ENCODE peak calls at places on chromosomes 4 and X, in eight cellular contexts. A, T, O, V, D, N, Z and C are unnamed samples.

GRCh38 chr4:79597266-79597665 is 189.2 kb upstream of the GK2 start:
- DNase-seq in A (no peak), T (no peak), O (peak), V (no peak), D (no peak), N (peak), Z (no peak), C (no peak)

GRCh38 chrX:68536884-68537283 is 38.0 kb downstream of the YIPF6 start:
- DNase-seq in A (no peak), T (no peak), O (no peak), V (no peak), D (no peak), N (no peak), Z (no peak), C (no peak)

GRCh38 chrX:39721570-39722279 is 376.0 kb downstream of the BCOR start:
- DNase-seq in A (no peak), T (no peak), O (peak), V (no peak), D (no peak), N (peak), Z (no peak), C (no peak)

GRCh38 chr4:168059251-168059650 is 33.1 kb upstream of the ANXA10 start:
- DNase-seq in A (no peak), T (no peak), O (peak), V (no peak), D (no peak), N (no peak), Z (no peak), C (no peak)

GRCh38 chr4:56907009-56907408 is 691 bp upstream of the REST start:
- DNase-seq in A (no peak), T (no peak), O (no peak), V (peak), D (peak), N (no peak), Z (no peak), C (no peak)

GRCh38 chr4:153471691-153472080 is 5.5 kb downstream of the TMEM131L start:
- DNase-seq in A (no peak), T (no peak), O (peak), V (no peak), D (no peak), N (no peak), Z (no peak), C (no peak)

GRCh38 chrX:139851730-139852129 is 81.1 kb downstream of the ATP11C start:
- DNase-seq in A (no peak), T (no peak), O (peak), V (no peak), D (no peak), N (peak), Z (no peak), C (no peak)

GRCh38 chr4:7607156-7607910 is 172.6 kb upstream of the PSAPL1 start:
- DNase-seq in A (no peak), T (no peak), O (no peak), V (no peak), D (no peak), N (no peak), Z (no peak), C (no peak)

GRCh38 chr4:55069248-55069647 is 56.1 kb downstream of the KDR start:
- DNase-seq in A (peak), T (no peak), O (peak), V (no peak), D (no peak), N (peak), Z (no peak), C (no peak)

GRCh38 chr4:26055855-26056254 is 141.8 kb downstream of the SMIM20 start:
- DNase-seq in A (no peak), T (no peak), O (no peak), V (no peak), D (no peak), N (no peak), Z (no peak), C (no peak)
- TF ChIP-seq CTCF in A (no peak), T (no peak), O (no peak), V (peak), D (no peak), N (no peak), Z (no peak), C (no peak)

GRCh38 chr4:41994461-41994860 is 4.1 kb downstream of the SLC30A9 start:
- DNase-seq in A (no peak), T (no peak), O (no peak), V (no peak), D (no peak), N (no peak), Z (no peak), C (no peak)
- TF ChIP-seq CTCF in A (no peak), T (no peak), O (no peak), V (no peak), D (no peak), N (no peak), Z (no peak), C (no peak)

GRCh38 chr4:33134366-33134765 is 2414.2 kb downstream of the PCDH7 start:
- DNase-seq in A (no peak), T (no peak), O (no peak), V (no peak), D (no peak), N (no peak), Z (no peak), C (no peak)

GRCh38 chr4:33133723-33134122 is 2413.6 kb downstream of the PCDH7 start:
- DNase-seq in A (no peak), T (no peak), O (no peak), V (no peak), D (no peak), N (no peak), Z (no peak), C (no peak)
- TF ChIP-seq CTCF in A (no peak), T (no peak), O (no peak), V (peak), D (no peak), N (no peak), Z (no peak), C (no peak)

GRCh38 chrX:129769467-129770154 is 10.1 kb upstream of the SASH3 start:
- DNase-seq in A (no peak), T (no peak), O (no peak), V (no peak), D (no peak), N (no peak), Z (no peak), C (no peak)

GRCh38 chrX:129777218-129777768 is 2.5 kb upstream of the SASH3 start:
- DNase-seq in A (peak), T (peak), O (no peak), V (no peak), D (peak), N (no peak), Z (peak), C (no peak)

GRCh38 chrX:129772796-129773431 is 6.8 kb upstream of the SASH3 start:
- DNase-seq in A (peak), T (peak), O (no peak), V (no peak), D (peak), N (no peak), Z (peak), C (no peak)

GRCh38 chrX:129771266-129771995 is 8.3 kb upstream of the SASH3 start:
- DNase-seq in A (no peak), T (no peak), O (no peak), V (no peak), D (no peak), N (no peak), Z (no peak), C (no peak)

DNA sequence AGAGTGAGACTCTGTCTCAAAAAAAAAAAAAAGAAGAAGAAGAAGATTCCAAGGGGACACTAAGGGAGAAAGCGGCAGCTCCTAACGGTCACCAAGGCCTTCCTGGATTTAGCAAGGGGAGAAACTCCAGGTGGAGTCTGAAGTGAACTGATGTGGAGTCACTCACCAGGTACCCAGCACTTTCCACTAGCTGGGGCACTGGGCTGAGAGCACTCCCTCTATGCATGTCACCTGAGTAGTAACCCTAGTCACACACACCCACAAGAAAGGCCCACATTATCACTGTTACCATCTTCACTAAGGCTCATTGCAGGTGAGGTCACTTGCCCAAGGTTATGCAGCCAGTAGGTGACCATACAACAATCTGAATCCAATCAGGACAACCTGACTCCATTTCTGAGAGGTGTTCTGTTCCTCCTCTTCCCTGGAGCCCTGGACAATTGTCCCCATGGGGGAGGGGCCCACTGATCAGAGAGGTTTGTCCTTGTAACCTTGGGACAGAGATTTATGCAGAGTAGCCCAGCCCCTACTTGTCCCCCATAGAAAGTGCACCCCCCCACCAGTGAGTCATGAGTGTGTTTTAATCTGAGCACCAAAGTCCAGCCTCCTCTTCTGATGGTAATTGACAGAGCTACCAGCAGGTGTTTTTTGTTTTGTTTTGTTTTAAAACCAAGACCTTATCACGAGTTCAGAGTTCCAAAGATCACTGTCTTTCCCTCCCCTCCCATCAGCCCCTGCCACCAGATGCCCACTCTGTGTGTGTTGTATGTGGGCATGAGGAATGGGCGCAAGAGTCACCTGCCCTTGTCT is 5.9 kb upstream of the SASH3 start:
- DNase-seq in A (no peak), T (no peak), O (no peak), V (no peak), D (no peak), N (no peak), Z (no peak), C (no peak)
- TF ChIP-seq CTCF in A (no peak), T (no peak), O (no peak), V (no peak), D (no peak), N (no peak), Z (no peak), C (no peak)